ENCODE peak calls at places on chromosome 13, in six cellular contexts. T, K, D, C, F and G are unnamed samples. For H3K4me1, the result is how much of the 10 kb centered on the place peaks cover.

GRCh38 chr13:21060827-21061076 is 634 bp downstream of the LATS2 start:
- DNase-seq in D (no peak), K (peak), C (no peak), F (no peak), T (no peak), G (no peak)

GRCh38 chr13:23707674-23708073 is 137.5 kb downstream of the TNFRSF19 start:
- DNase-seq in D (no peak), K (no peak), C (peak), F (no peak), T (no peak), G (no peak)

GRCh38 chr13:40813662-40814454 is 24.4 kb downstream of the SLC25A15 start:
- DNase-seq in F (no peak), D (peak), C (peak), T (no peak), K (no peak), G (peak)

GRCh38 chr13:34700155-34700554 is 241.9 kb upstream of the NBEA start:
- DNase-seq in C (no peak), K (no peak), T (no peak), D (no peak), F (no peak), G (no peak)

GRCh38 chr13:33471182-33471581 is 185.6 kb upstream of the STARD13 start:
- DNase-seq in C (peak), F (no peak), D (no peak), K (no peak), T (no peak), G (no peak)

GRCh38 chr13:110713981-110714797 is 689 bp downstream of the ING1 start:
- DNase-seq in D (peak), C (peak), K (peak), F (no peak), T (no peak), G (peak)

GRCh38 chr13:83325454-83325853 is 556.8 kb downstream of the SLITRK1 start:
- DNase-seq in K (no peak), C (peak), T (no peak), D (no peak), F (no peak), G (no peak)

GRCh38 chr13:30045916-30046704 is 195.7 kb upstream of the UBL3 start:
- DNase-seq in D (no peak), C (peak), F (no peak), K (no peak), T (no peak), G (no peak)

GRCh38 chr13:60226507-60226906 is 62.8 kb upstream of the DIAPH3 start:
- DNase-seq in F (peak), T (no peak), D (peak), C (peak), K (no peak), G (no peak)

GRCh38 chr13:23325191-23325590 is 108.3 kb downstream of the SACS start:
- DNase-seq in C (no peak), K (no peak), D (no peak), F (no peak), T (no peak), G (no peak)

GRCh38 chr13:106610511-106610910 is 42.6 kb upstream of the ARGLU1 start:
- DNase-seq in T (no peak), F (no peak), C (peak), K (no peak), D (no peak), G (no peak)

GRCh38 chr13:50192272-50192813 is 177.1 kb downstream of the KCNRG start:
- DNase-seq in K (no peak), T (no peak), D (no peak), F (no peak), C (no peak), G (no peak)

GRCh38 chr13:50188696-50189095 is 173.5 kb downstream of the KCNRG start:
- DNase-seq in C (no peak), K (no peak), F (no peak), T (no peak), D (no peak), G (no peak)

GRCh38 chr13:50187352-50188029 is 172.2 kb downstream of the KCNRG start:
- DNase-seq in C (no peak), K (no peak), T (no peak), D (no peak), F (no peak), G (no peak)

GRCh38 chr13:50189450-50189849 is 174.2 kb downstream of the KCNRG start:
- DNase-seq in F (no peak), K (no peak), T (no peak), D (peak), C (no peak), G (peak)

DNA sequence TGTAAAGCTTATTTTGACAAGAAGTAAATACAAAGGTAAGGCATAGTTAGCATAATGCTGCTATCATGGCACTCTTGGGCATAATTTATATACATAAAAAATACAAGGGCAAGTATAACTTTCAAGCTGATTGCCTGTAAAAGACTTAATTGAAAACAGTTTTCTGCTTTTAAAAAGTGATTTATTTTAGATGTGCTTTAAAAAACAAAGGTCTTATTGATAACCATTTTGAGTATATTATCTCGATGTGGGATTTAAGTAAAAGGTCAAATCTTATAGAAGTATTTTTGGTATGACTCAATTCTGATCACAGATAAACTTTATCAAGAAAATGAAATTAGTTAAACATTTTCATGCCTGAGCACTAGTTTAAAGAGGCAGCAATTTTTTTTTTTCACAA is 175.8 kb downstream of the KCNRG start:
- DNase-seq in T (no peak), K (no peak), D (no peak), F (no peak), C (no peak), G (no peak)
- H3K4me3 ChIP-seq in T (no peak), K (no peak), D (no peak), F (no peak), C (no peak), G (no peak)

GRCh38 chr13:49454388-49455015 is 10.4 kb downstream of the SETDB2 start:
- DNase-seq in K (no peak), D (no peak), F (no peak), C (peak), T (no peak), G (peak)

GRCh38 chr13:49450105-49450819 is 6.2 kb downstream of the SETDB2 start:
- DNase-seq in K (no peak), C (no peak), D (no peak), F (no peak), T (no peak), G (no peak)

GRCh38 chr13:49453465-49453864 is 9.4 kb downstream of the SETDB2 start:
- DNase-seq in K (no peak), C (no peak), D (no peak), F (no peak), T (no peak), G (no peak)

GRCh38 chr13:49455016-49455398 is 10.9 kb downstream of the SETDB2 start:
- DNase-seq in D (no peak), F (no peak), K (no peak), T (no peak), C (no peak), G (no peak)

GRCh38 chr13:49452725-49453457 is 8.8 kb downstream of the SETDB2 start:
- DNase-seq in K (no peak), T (no peak), C (no peak), F (no peak), D (no peak), G (no peak)
- H3K4me1 ChIP-seq in K (under half), T (under half), C (under half), F (under half), D (under half), G (half or more)

GRCh38 chr13:28049215-28049614 is 51.2 kb downstream of the FLT3 start:
- DNase-seq in T (no peak), D (no peak), F (no peak), C (no peak), K (no peak), G (no peak)
- H3K4me3 ChIP-seq in T (no peak), D (no peak), F (no peak), C (no peak), K (no peak), G (no peak)

GRCh38 chr13:32115069-32115468 is 83.5 kb downstream of the FRY start:
- DNase-seq in K (no peak), D (no peak), C (no peak), F (no peak), T (no peak), G (no peak)
- H3K4me1 ChIP-seq in K (under half), D (under half), C (under half), F (under half), T (half or more), G (under half)

GRCh38 chr13:112062619-112063308 is 4.2 kb upstream of the SOX1 start:
- DNase-seq in F (peak), C (no peak), T (no peak), D (peak), K (no peak), G (no peak)

GRCh38 chr13:112062047-112062618 is 4.8 kb upstream of the SOX1 start:
- DNase-seq in K (no peak), C (no peak), F (no peak), T (no peak), D (peak), G (no peak)

GRCh38 chr13:112060431-112060830 is 6.5 kb upstream of the SOX1 start:
- DNase-seq in T (no peak), K (no peak), D (no peak), F (no peak), C (no peak), G (no peak)

GRCh38 chr13:112060899-112061366 is 6.0 kb upstream of the SOX1 start:
- DNase-seq in C (no peak), T (no peak), F (no peak), D (peak), K (no peak), G (no peak)

DNA sequence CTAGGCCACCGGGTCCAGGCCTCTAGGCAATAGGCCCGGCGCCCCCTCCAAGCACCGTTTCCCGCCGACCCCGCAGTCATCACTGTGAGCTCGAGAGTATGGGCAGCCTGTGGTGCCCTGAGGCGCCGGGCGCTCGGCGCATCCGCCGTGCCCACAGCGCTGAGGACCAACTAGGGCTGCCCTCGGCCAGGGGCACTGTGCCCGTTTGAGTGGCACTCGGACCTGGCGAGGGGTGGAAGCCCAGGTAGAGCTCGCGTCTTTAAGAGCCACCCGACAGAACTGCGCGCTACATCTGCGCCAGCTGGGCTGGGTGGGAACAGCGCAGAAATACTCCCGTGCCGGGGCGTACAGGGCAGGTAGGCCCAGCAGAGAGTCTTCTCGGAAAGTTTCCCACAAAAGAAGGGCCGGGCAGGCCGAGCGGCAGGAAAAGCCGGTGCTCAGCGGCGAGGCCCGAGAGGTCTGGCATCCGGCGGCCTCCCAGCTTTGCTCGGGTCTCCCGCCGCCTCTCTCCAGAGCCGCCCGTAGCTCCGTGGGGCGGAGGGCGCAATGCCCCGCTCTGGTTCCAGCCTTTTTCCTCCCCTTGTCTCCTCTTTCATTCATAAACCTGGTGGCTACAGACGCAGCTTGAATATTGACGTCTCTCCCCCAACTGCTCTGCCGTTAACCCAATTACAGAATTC is 5.4 kb upstream of the SOX1 start:
- DNase-seq in C (no peak), T (no peak), D (peak), F (no peak), K (no peak), G (no peak)
- H3K4me3 ChIP-seq in C (no peak), T (no peak), D (no peak), F (no peak), K (no peak), G (no peak)

GRCh38 chr13:113853518-113854237 is 10.2 kb downstream of the GAS6 start:
- DNase-seq in F (no peak), C (peak), T (no peak), K (no peak), D (peak), G (no peak)

GRCh38 chr13:113852536-113853517 is 11.0 kb downstream of the GAS6 start:
- DNase-seq in C (no peak), F (no peak), K (no peak), D (peak), T (no peak), G (no peak)

GRCh38 chr13:113855012-113855921 is 8.6 kb downstream of the GAS6 start:
- DNase-seq in C (no peak), K (no peak), T (no peak), F (no peak), D (peak), G (no peak)

GRCh38 chr13:113855931-113856715 is 7.8 kb downstream of the GAS6 start:
- DNase-seq in D (peak), T (no peak), F (no peak), K (no peak), C (no peak), G (no peak)

GRCh38 chr13:113854238-113855011 is 9.5 kb downstream of the GAS6 start:
- DNase-seq in T (no peak), D (peak), C (peak), K (peak), F (no peak), G (no peak)
- H3K4me1 ChIP-seq in T (half or more), D (under half), C (under half), K (under half), F (under half), G (under half)

GRCh38 chr13:46340631-46341111 is 46.4 kb downstream of the RUBCNL start:
- DNase-seq in T (no peak), C (no peak), F (no peak), D (no peak), K (no peak), G (no peak)

GRCh38 chr13:46345400-46345799 is 41.7 kb downstream of the RUBCNL start:
- DNase-seq in K (no peak), T (no peak), F (no peak), C (no peak), D (no peak), G (no peak)

GRCh38 chr13:46341112-46341711 is 45.8 kb downstream of the RUBCNL start:
- DNase-seq in D (no peak), T (no peak), C (peak), F (no peak), K (no peak), G (no peak)

GRCh38 chr13:46343279-46343949 is 43.6 kb downstream of the RUBCNL start:
- DNase-seq in T (no peak), K (no peak), C (no peak), D (peak), F (no peak), G (no peak)

GRCh38 chr13:46342538-46342937 is 44.5 kb downstream of the RUBCNL start:
- DNase-seq in T (no peak), K (no peak), C (no peak), F (no peak), D (no peak), G (no peak)
- H3K4me3 ChIP-seq in T (no peak), K (no peak), C (no peak), F (no peak), D (no peak), G (no peak)